ENCODE peak calls at places on chromosomes 2 and 18, in four cellular contexts. C, S, J and Y are unnamed samples.

GRCh38 chr2:237700583-237701032 is 73.2 kb downstream of the LRRFIP1 start:
- DNase-seq in S (peak), J (no peak), C (no peak), Y (no peak)

GRCh38 chr2:65177754-65178442 is 48.0 kb upstream of the RAB1A start:
- DNase-seq in S (no peak), J (no peak), C (no peak), Y (no peak)

GRCh38 chr2:169891593-169892298 is 64.5 kb downstream of the UBR3 start:
- DNase-seq in J (no peak), S (no peak), C (no peak), Y (no peak)

GRCh38 chr2:217086038-217086522 is 226.2 kb upstream of the TNP1 start:
- DNase-seq in C (no peak), S (no peak), J (no peak), Y (no peak)

GRCh38 chr18:50623694-50624352 is 63.9 kb downstream of the MAPK4 start:
- DNase-seq in C (no peak), S (no peak), J (no peak), Y (no peak)

GRCh38 chr2:144458536-144458935 is 61.4 kb downstream of the ZEB2 start:
- DNase-seq in C (no peak), J (no peak), S (no peak), Y (no peak)

GRCh38 chr2:96550787-96551604 is 14.4 kb downstream of the ARID5A start:
- DNase-seq in S (no peak), C (no peak), J (no peak), Y (no peak)

GRCh38 chr2:207252979-207253640 is 87.4 kb upstream of the KLF7 start:
- DNase-seq in S (no peak), C (no peak), J (peak), Y (no peak)

GRCh38 chr2:20514596-20515269 is 67.9 kb downstream of the RHOB start:
- DNase-seq in J (peak), C (no peak), S (no peak), Y (no peak)

GRCh38 chr2:36732701-36733036 is 36.2 kb downstream of the VIT start:
- DNase-seq in J (no peak), C (no peak), S (no peak), Y (no peak)